ENCODE peak calls at places on chromosomes 3 and 15, in five cellular contexts. Z, I, L, R and Q are unnamed samples.

GRCh38 chr3:42256135-42256819 is 9.7 kb downstream of the CCK start:
- DNase-seq in Z (peak; percentile 37), I (no peak), L (peak; percentile 54), R (peak; percentile 49), Q (peak; percentile 22)

GRCh38 chr15:23482228-23482627 is 35.2 kb upstream of the GOLGA6L2 start:
- DNase-seq in Z (no peak), I (no peak), L (no peak), R (no peak), Q (no peak)

GRCh38 chr15:78049691-78050440 is 27.6 kb downstream of the TBC1D2B start:
- DNase-seq in Z (no peak), I (no peak), L (peak; percentile 78), R (no peak), Q (no peak)

GRCh38 chr3:99586680-99587079 is 51.7 kb upstream of the COL8A1 start:
- DNase-seq in Z (no peak), I (no peak), L (peak; percentile 45), R (no peak), Q (no peak)

GRCh38 chr3:32947466-32948238 is 3.8 kb upstream of the CCR4 start:
- DNase-seq in Z (peak; percentile 85), I (peak; percentile 82), L (peak; percentile 75), R (peak; percentile 47), Q (peak; percentile 82)

GRCh38 chr15:63860161-63860954 is 26.6 kb upstream of the HERC1 start:
- DNase-seq in Z (no peak), I (no peak), L (no peak), R (no peak), Q (no peak)

GRCh38 chr15:65329991-65330735 is 25.7 kb downstream of the RNU5B-1 start:
- DNase-seq in Z (no peak), I (no peak), L (no peak), R (no peak), Q (no peak)

GRCh38 chr3:40920041-40920440 is 279.3 kb upstream of the CTNNB1 start:
- DNase-seq in Z (no peak), I (peak; percentile 64), L (peak; percentile 46), R (peak; percentile 12), Q (no peak)

GRCh38 chr3:111863942-111864341 is 4.9 kb downstream of the PHLDB2 start:
- DNase-seq in Z (peak; percentile 48), I (no peak), L (peak; percentile 70), R (no peak), Q (no peak)

GRCh38 chr3:58973796-58974195 is 76.0 kb downstream of the CFAP20DC start:
- DNase-seq in Z (no peak), I (no peak), L (peak; percentile 34), R (peak; percentile 26), Q (no peak)

GRCh38 chr3:66885326-66886000 is 112.6 kb upstream of the KBTBD8 start:
- DNase-seq in Z (no peak), I (peak; percentile 7), L (peak; percentile 17), R (peak; percentile 88), Q (peak; percentile 56)

GRCh38 chr15:34335176-34335575 is 2.4 kb downstream of the SLC12A6 start:
- DNase-seq in Z (peak; percentile 76), I (no peak), L (no peak), R (no peak), Q (no peak)

GRCh38 chr15:60928210-60928609 is 300.9 kb downstream of the RORA start:
- DNase-seq in Z (no peak), I (no peak), L (no peak), R (no peak), Q (no peak)

GRCh38 chr15:41862515-41863116 is 24.0 kb downstream of the PLA2G4B start:
- DNase-seq in Z (no peak), I (peak; percentile 30), L (no peak), R (no peak), Q (no peak)

GRCh38 chr3:66139415-66139814 is 81.4 kb upstream of the SLC25A26 start:
- DNase-seq in Z (no peak), I (no peak), L (no peak), R (no peak), Q (no peak)

GRCh38 chr3:147380271-147380995 is 25.9 kb downstream of the ZIC4 start:
- DNase-seq in Z (no peak), I (no peak), L (no peak), R (no peak), Q (no peak)

GRCh38 chr15:57237282-57237642 is 139.0 kb upstream of the CGNL1 start:
- DNase-seq in Z (no peak), I (no peak), L (no peak), R (no peak), Q (no peak)

GRCh38 chr3:4504340-4505261 is 11.5 kb downstream of the ITPR1 start:
- DNase-seq in Z (no peak), I (no peak), L (peak; percentile 3), R (no peak), Q (no peak)

GRCh38 chr15:68823561-68823960 is 2.9 kb upstream of the ANP32A start:
- DNase-seq in Z (no peak), I (no peak), L (no peak), R (no peak), Q (no peak)